ENCODE peak calls at places on chromosomes 12 and 14, in five cellular contexts. J is DMS53, I is GF-D8, X is NCI-H510A, W is OCI-LY7. F is an unnamed sample.

GRCh38 chr14:94011795-94012194 is 14.3 kb upstream of the OTUB2 start:
- DNase-seq in X (no peak), I (no peak), J (peak; percentile 6), W (peak; percentile 18), F (no peak)

GRCh38 chr12:54425696-54426095 is 6.6 kb upstream of the ITGA5 start:
- DNase-seq in X (no peak), I (no peak), J (no peak), W (no peak), F (peak; percentile 59)

GRCh38 chr12:92779902-92780301 is 77.1 kb downstream of the PLEKHG7 start:
- DNase-seq in I (no peak), W (no peak), X (no peak), J (no peak), F (no peak)

GRCh38 chr12:87670448-87670847 is 358.8 kb downstream of the C12orf50 start:
- DNase-seq in I (no peak), J (peak; percentile 99), X (peak; percentile 90), W (no peak), F (peak; percentile 65)

GRCh38 chr12:49496417-49497360 is 42.1 kb upstream of the KCNH3 start:
- DNase-seq in J (no peak), X (no peak), W (no peak), I (no peak), F (no peak)

GRCh38 chr12:108792361-108793292 is 61.3 kb upstream of the CORO1C start:
- DNase-seq in J (no peak), X (no peak), I (no peak), W (no peak), F (no peak)

GRCh38 chr12:59119676-59120075 is 199.4 kb upstream of the LRIG3 start:
- DNase-seq in W (no peak), X (no peak), I (no peak), J (peak; percentile 52), F (no peak)

GRCh38 chr14:25400607-25401206 is 350.8 kb upstream of the STXBP6 start:
- DNase-seq in I (no peak), W (peak; percentile 54), X (no peak), J (peak; percentile 65), F (peak; percentile 42)

GRCh38 chr14:94805726-94806288 is 35.9 kb upstream of the GSC start:
- DNase-seq in J (no peak), I (no peak), W (no peak), X (no peak), F (no peak)